ENCODE peak calls at places on chromosomes 5 and 9, in five cellular contexts. One of them, this sample, is unnamed.

GRCh38 chr5:143364061-143364460 is 39.4 kb downstream of the NR3C1 start:
- DNase-seq in transverse colon: no peak
- DNase-seq in A549: no peak
- DNase-seq in NB4: no peak
- DNase-seq in hepatocyte: no peak
- DNase-seq in this sample: no peak

GRCh38 chr5:132260051-132260450 is 2.6 kb downstream of the PDLIM4 start:
- DNase-seq in transverse colon: no peak
- DNase-seq in A549: no peak
- DNase-seq in NB4: no peak
- DNase-seq in hepatocyte: no peak
- DNase-seq in this sample: peak; percentile 12

GRCh38 chr5:73985145-73985544 is 359.1 kb downstream of the ARHGEF28 start:
- DNase-seq in transverse colon: no peak
- DNase-seq in A549: peak; percentile 31
- DNase-seq in NB4: peak; percentile 18
- DNase-seq in hepatocyte: peak; percentile 30
- DNase-seq in this sample: no peak

GRCh38 chr5:89011778-89012320 is 128.9 kb upstream of the MEF2C start:
- DNase-seq in transverse colon: no peak
- DNase-seq in A549: no peak
- DNase-seq in NB4: no peak
- DNase-seq in hepatocyte: no peak
- DNase-seq in this sample: no peak

GRCh38 chr5:83387041-83387440 is 84.5 kb upstream of the VCAN start:
- DNase-seq in transverse colon: no peak
- DNase-seq in A549: peak; percentile 7
- DNase-seq in NB4: no peak
- DNase-seq in hepatocyte: peak; percentile 16
- DNase-seq in this sample: no peak

GRCh38 chr5:54362992-54363630 is 52.7 kb upstream of the ARL15 start:
- DNase-seq in transverse colon: no peak
- DNase-seq in A549: no peak
- DNase-seq in NB4: no peak
- DNase-seq in hepatocyte: no peak
- DNase-seq in this sample: no peak

GRCh38 chr9:91419222-91420191 is 4.1 kb downstream of the NFIL3 start:
- DNase-seq in transverse colon: peak; percentile 57
- DNase-seq in A549: peak; percentile 81
- DNase-seq in NB4: peak; percentile 96
- DNase-seq in hepatocyte: peak; percentile 83
- DNase-seq in this sample: no peak

GRCh38 chr5:141958113-141958512 is at the start of gene PCDH12:
- DNase-seq in transverse colon: peak; percentile 13
- DNase-seq in A549: no peak
- DNase-seq in NB4: peak; percentile 39
- DNase-seq in hepatocyte: no peak
- DNase-seq in this sample: peak; percentile 10

GRCh38 chr9:32627394-32627954 is 8.0 kb downstream of the TAF1L start:
- DNase-seq in transverse colon: no peak
- DNase-seq in A549: peak; percentile 45
- DNase-seq in NB4: no peak
- DNase-seq in hepatocyte: no peak
- DNase-seq in this sample: no peak

GRCh38 chr5:102811962-102812361 is 56.9 kb downstream of the PAM start:
- DNase-seq in transverse colon: no peak
- DNase-seq in A549: peak; percentile 2
- DNase-seq in NB4: no peak
- DNase-seq in hepatocyte: no peak
- DNase-seq in this sample: no peak

GRCh38 chr9:65449423-65449822 is 164.4 kb upstream of the FOXD4L5 start:
- DNase-seq in transverse colon: no peak
- DNase-seq in A549: no peak
- DNase-seq in NB4: no peak
- DNase-seq in hepatocyte: no peak
- DNase-seq in this sample: no peak

GRCh38 chr5:171226096-171226495 is 83.0 kb upstream of the TLX3 start:
- DNase-seq in transverse colon: no peak
- DNase-seq in A549: no peak
- DNase-seq in NB4: no peak
- DNase-seq in hepatocyte: no peak
- DNase-seq in this sample: no peak

GRCh38 chr9:113355197-113355596 is 5.9 kb downstream of the BSPRY start:
- DNase-seq in transverse colon: no peak
- DNase-seq in A549: peak; percentile 50
- DNase-seq in NB4: peak; percentile 39
- DNase-seq in hepatocyte: no peak
- DNase-seq in this sample: no peak

GRCh38 chr5:96729156-96729555 is 67.0 kb downstream of the CAST start:
- DNase-seq in transverse colon: no peak
- DNase-seq in A549: no peak
- DNase-seq in NB4: no peak
- DNase-seq in hepatocyte: no peak
- DNase-seq in this sample: no peak

GRCh38 chr9:126750941-126751725 is 53.7 kb upstream of the ZBTB43 start:
- DNase-seq in transverse colon: no peak
- DNase-seq in A549: no peak
- DNase-seq in NB4: no peak
- DNase-seq in hepatocyte: no peak
- DNase-seq in this sample: no peak

GRCh38 chr5:68449380-68449779 is 233.8 kb downstream of the PIK3R1 start:
- DNase-seq in transverse colon: no peak
- DNase-seq in A549: no peak
- DNase-seq in NB4: no peak
- DNase-seq in hepatocyte: no peak
- DNase-seq in this sample: no peak

GRCh38 chr5:127094161-127094560 is 20.9 kb upstream of the C5orf63 start:
- DNase-seq in transverse colon: no peak
- DNase-seq in A549: no peak
- DNase-seq in NB4: no peak
- DNase-seq in hepatocyte: no peak
- DNase-seq in this sample: no peak

GRCh38 chr9:123090198-123090896 is 56.9 kb downstream of the GPR21 start:
- DNase-seq in transverse colon: no peak
- DNase-seq in A549: no peak
- DNase-seq in NB4: no peak
- DNase-seq in hepatocyte: no peak
- DNase-seq in this sample: no peak

GRCh38 chr9:123093141-123093540 is 59.7 kb downstream of the GPR21 start:
- DNase-seq in transverse colon: no peak
- DNase-seq in A549: no peak
- DNase-seq in NB4: no peak
- DNase-seq in hepatocyte: no peak
- DNase-seq in this sample: no peak

GRCh38 chr9:123090956-123091355 is 57.5 kb downstream of the GPR21 start:
- DNase-seq in transverse colon: no peak
- DNase-seq in A549: no peak
- DNase-seq in NB4: no peak
- DNase-seq in hepatocyte: no peak
- DNase-seq in this sample: no peak

GRCh38 chr9:123089790-123090189 is 56.3 kb downstream of the GPR21 start:
- DNase-seq in transverse colon: no peak
- DNase-seq in A549: no peak
- DNase-seq in NB4: no peak
- DNase-seq in hepatocyte: no peak
- DNase-seq in this sample: no peak

DNA sequence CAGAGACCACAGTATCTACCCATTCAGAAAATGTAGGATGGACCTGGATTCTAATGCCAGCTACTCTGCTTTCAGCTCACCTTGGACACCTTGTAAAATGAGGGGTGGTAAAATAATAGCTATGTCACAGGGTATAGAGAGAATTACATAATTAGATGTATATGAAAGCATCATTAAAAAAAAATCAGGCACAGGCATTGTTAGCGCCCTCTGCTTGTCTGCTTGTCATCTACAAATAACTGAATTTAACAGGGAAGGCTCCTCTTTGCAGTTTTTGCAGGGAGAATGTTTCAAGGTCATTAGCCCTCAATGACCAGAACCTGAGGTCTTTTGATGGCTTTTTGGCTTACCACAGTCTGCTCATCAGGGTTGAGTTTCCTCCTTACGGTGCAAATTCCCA is 58.0 kb downstream of the GPR21 start:
- DNase-seq in transverse colon: no peak
- DNase-seq in A549: no peak
- DNase-seq in NB4: no peak
- DNase-seq in hepatocyte: no peak
- DNase-seq in this sample: no peak
- TF ChIP-seq CTCF in transverse colon: no peak
- TF ChIP-seq CTCF in A549: peak; percentile 34
- TF ChIP-seq CTCF in NB4: no peak
- TF ChIP-seq CTCF in hepatocyte: no peak
- TF ChIP-seq CTCF in this sample: peak; percentile 26

GRCh38 chr9:135240222-135240621 is 152.8 kb downstream of the OLFM1 start:
- DNase-seq in transverse colon: no peak
- DNase-seq in A549: no peak
- DNase-seq in NB4: no peak
- DNase-seq in hepatocyte: no peak
- DNase-seq in this sample: no peak

GRCh38 chr9:135242406-135242805 is 154.9 kb downstream of the OLFM1 start:
- DNase-seq in transverse colon: no peak
- DNase-seq in A549: no peak
- DNase-seq in NB4: no peak
- DNase-seq in hepatocyte: no peak
- DNase-seq in this sample: no peak

GRCh38 chr9:135240871-135241311 is 153.4 kb downstream of the OLFM1 start:
- DNase-seq in transverse colon: no peak
- DNase-seq in A549: no peak
- DNase-seq in NB4: no peak
- DNase-seq in hepatocyte: no peak
- DNase-seq in this sample: no peak

GRCh38 chr9:135243201-135244190 is 156.0 kb downstream of the OLFM1 start:
- DNase-seq in transverse colon: no peak
- DNase-seq in A549: no peak
- DNase-seq in NB4: no peak
- DNase-seq in hepatocyte: no peak
- DNase-seq in this sample: no peak

DNA sequence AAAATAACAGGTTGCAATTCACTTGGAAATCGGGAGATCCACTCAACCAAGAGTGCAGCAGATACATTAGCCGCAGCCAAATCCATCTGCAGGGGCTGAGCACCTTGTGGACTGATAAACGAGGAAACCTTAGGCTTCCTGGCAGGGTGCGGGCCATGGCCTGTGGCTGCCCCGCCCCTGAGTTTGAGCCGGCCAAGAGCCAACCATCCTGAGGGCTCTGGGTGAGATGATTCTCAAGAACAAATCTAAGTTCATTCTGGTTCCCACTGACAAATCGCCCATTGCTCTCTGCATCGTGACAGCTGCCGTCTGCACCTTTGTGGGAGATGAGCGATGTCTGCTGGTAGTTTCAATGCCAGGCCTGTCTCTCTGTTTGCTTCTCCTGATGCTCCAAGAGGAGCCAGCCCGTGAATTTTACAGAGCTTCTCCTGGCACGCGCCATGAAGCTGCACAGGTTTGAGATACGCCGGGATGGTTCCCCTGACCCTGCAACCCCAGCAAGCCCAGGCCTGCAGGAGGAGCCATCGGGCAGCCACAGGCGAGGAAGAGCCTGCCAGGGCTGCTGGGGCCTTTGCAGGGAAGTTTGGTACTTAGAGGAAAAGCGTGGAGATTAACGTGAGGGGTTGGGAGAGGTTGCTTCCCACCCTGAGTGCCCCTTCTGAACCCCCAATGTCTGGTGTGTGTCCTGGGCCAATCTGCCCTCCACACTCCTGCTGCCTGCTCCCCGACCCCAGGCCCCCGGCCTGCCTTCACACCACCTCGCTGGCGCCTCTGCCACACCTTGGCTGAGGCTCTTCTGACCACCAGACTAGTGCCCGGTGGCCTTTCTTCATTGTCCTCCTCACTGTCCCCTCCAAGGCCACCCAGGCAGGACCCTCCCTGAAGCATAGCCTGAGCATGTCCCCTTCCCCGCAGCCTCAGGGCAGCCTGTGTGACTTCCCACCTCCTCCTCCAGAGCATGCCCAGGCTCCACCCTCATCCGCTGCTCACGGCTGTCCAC is 154.2 kb downstream of the OLFM1 start:
- DNase-seq in transverse colon: no peak
- DNase-seq in A549: no peak
- DNase-seq in NB4: no peak
- DNase-seq in hepatocyte: no peak
- DNase-seq in this sample: no peak
- TF ChIP-seq CTCF in transverse colon: no peak
- TF ChIP-seq CTCF in A549: no peak
- TF ChIP-seq CTCF in NB4: no peak
- TF ChIP-seq CTCF in hepatocyte: no peak
- TF ChIP-seq CTCF in this sample: no peak

GRCh38 chr5:148384389-148384756 is 615 bp downstream of the FBXO38 start:
- DNase-seq in transverse colon: no peak
- DNase-seq in A549: no peak
- DNase-seq in NB4: no peak
- DNase-seq in hepatocyte: peak; percentile 23
- DNase-seq in this sample: peak; percentile 16

GRCh38 chr5:148382961-148383360 is 797 bp upstream of the FBXO38 start:
- DNase-seq in transverse colon: no peak
- DNase-seq in A549: no peak
- DNase-seq in NB4: no peak
- DNase-seq in hepatocyte: no peak
- DNase-seq in this sample: no peak

GRCh38 chr5:148385094-148385493 is 1.3 kb downstream of the FBXO38 start:
- DNase-seq in transverse colon: no peak
- DNase-seq in A549: no peak
- DNase-seq in NB4: no peak
- DNase-seq in hepatocyte: no peak
- DNase-seq in this sample: no peak

GRCh38 chr5:148381906-148382305 is 1.9 kb upstream of the FBXO38 start:
- DNase-seq in transverse colon: no peak
- DNase-seq in A549: no peak
- DNase-seq in NB4: no peak
- DNase-seq in hepatocyte: no peak
- DNase-seq in this sample: no peak

GRCh38 chr5:148383564-148384388 is at the start of gene FBXO38:
- DNase-seq in transverse colon: peak; percentile 98
- DNase-seq in A549: peak; percentile 97
- DNase-seq in NB4: peak; percentile 97
- DNase-seq in hepatocyte: peak; percentile 97
- DNase-seq in this sample: peak; percentile 93
- TF ChIP-seq CTCF in transverse colon: no peak
- TF ChIP-seq CTCF in A549: no peak
- TF ChIP-seq CTCF in NB4: no peak
- TF ChIP-seq CTCF in hepatocyte: peak; percentile 21
- TF ChIP-seq CTCF in this sample: peak; percentile 6

GRCh38 chr5:77437194-77437593 is 54.9 kb downstream of the WDR41 start:
- DNase-seq in transverse colon: no peak
- DNase-seq in A549: peak; percentile 43
- DNase-seq in NB4: no peak
- DNase-seq in hepatocyte: peak; percentile 51
- DNase-seq in this sample: no peak
- TF ChIP-seq CTCF in transverse colon: peak; percentile 13
- TF ChIP-seq CTCF in A549: peak; percentile 51
- TF ChIP-seq CTCF in NB4: no peak
- TF ChIP-seq CTCF in hepatocyte: peak; percentile 60
- TF ChIP-seq CTCF in this sample: peak; percentile 22

GRCh38 chr5:177982072-177982727 is 13.8 kb downstream of the PROP1 start:
- DNase-seq in transverse colon: no peak
- DNase-seq in A549: peak; percentile 51
- DNase-seq in NB4: peak; percentile 44
- DNase-seq in hepatocyte: no peak
- DNase-seq in this sample: no peak
- TF ChIP-seq CTCF in transverse colon: peak; percentile 20
- TF ChIP-seq CTCF in A549: peak; percentile 38
- TF ChIP-seq CTCF in NB4: no peak
- TF ChIP-seq CTCF in hepatocyte: peak; percentile 20
- TF ChIP-seq CTCF in this sample: peak; percentile 13

This sample was measured in GM10248.